ENCODE peak calls at places on chromosomes 4 and X, in ten cellular contexts. D is LHCN-M2; Q is smooth muscle cell of the brain vasculature; T is activated gamma-delta T cell treated with anti-CD3 and anti-CD28 coated beads, Interleukin-2, amount 50 U/mL, for 16 hours; U is AG08396; W is GF-D8; M is ureter; L is T-helper 2 cell; A is activated CD4-positive, alpha-beta T cell treated with anti-CD3 and anti-CD28 coated beads, Interleukin-2, amount 10 ng/mL, durations not matched to agents 7 days and 5 days; B is mesendoderm. H is an unnamed sample.

GRCh38 chrX:40849906-40850672 is 114.7 kb upstream of the MED14 start:
- DNase-seq in D (peak), Q (no peak), T (no peak), U (no peak), W (no peak), M (no peak), L (no peak), A (no peak), B (no peak), H (no peak)

GRCh38 chr4:153371835-153372234 is 27.3 kb downstream of the MND1 start:
- DNase-seq in D (no peak), Q (no peak), T (no peak), U (no peak), W (no peak), M (no peak), L (no peak), A (no peak), B (no peak), H (no peak)

GRCh38 chr4:74772783-74773182 is 21.5 kb downstream of the BTC start:
- DNase-seq in D (no peak), Q (no peak), T (no peak), U (no peak), W (no peak), M (no peak), L (no peak), A (no peak), B (no peak), H (no peak)

GRCh38 chr4:86921608-86922252 is 13.1 kb upstream of the AFF1 start:
- DNase-seq in D (peak), Q (no peak), T (no peak), U (no peak), W (peak), M (no peak), L (no peak), A (no peak), B (no peak), H (no peak)

GRCh38 chrX:1676866-1677265 is 62.0 kb downstream of the ASMT start:
- DNase-seq in D (no peak), Q (no peak), T (no peak), U (no peak), W (no peak), M (no peak), L (no peak), A (no peak), B (no peak), H (no peak)

GRCh38 chr4:75834095-75834771 is 68.0 kb downstream of the PPEF2 start:
- DNase-seq in D (peak), Q (no peak), T (no peak), U (no peak), W (no peak), M (no peak), L (no peak), A (no peak), B (no peak), H (no peak)

GRCh38 chrX:662126-662525 is 31.5 kb downstream of the SHOX start:
- DNase-seq in D (no peak), Q (no peak), T (no peak), U (no peak), W (no peak), M (no peak), L (no peak), A (no peak), B (no peak), H (no peak)

GRCh38 chrX:49185062-49185394 is 1.1 kb downstream of the PRICKLE3 start:
- DNase-seq in D (no peak), Q (no peak), T (no peak), U (no peak), W (no peak), M (no peak), L (no peak), A (no peak), B (no peak), H (no peak)

GRCh38 chr4:139958738-139959096 is 195.3 kb downstream of the MAML3 start:
- DNase-seq in D (no peak), Q (no peak), T (no peak), U (no peak), W (no peak), M (no peak), L (no peak), A (no peak), B (no peak), H (no peak)

GRCh38 chr4:38663801-38664703 is at the start of gene KLF3:
- DNase-seq in D (peak), Q (no peak), T (peak), U (peak), W (peak), M (peak), L (peak), A (peak), B (peak), H (peak)

GRCh38 chrX:40759374-40759773 is 24.0 kb upstream of the MED14 start:
- DNase-seq in D (no peak), Q (no peak), T (no peak), U (no peak), W (no peak), M (no peak), L (no peak), A (no peak), B (no peak), H (no peak)

GRCh38 chr4:109760682-109761081 is 30.8 kb upstream of the PLA2G12A start:
- DNase-seq in D (no peak), Q (no peak), T (no peak), U (no peak), W (no peak), M (no peak), L (no peak), A (no peak), B (no peak), H (no peak)

GRCh38 chr4:5799406-5799805 is 88.4 kb downstream of the EVC start:
- DNase-seq in D (no peak), Q (no peak), T (no peak), U (no peak), W (no peak), M (no peak), L (no peak), A (no peak), B (no peak), H (no peak)

GRCh38 chrX:106177982-106178321 is 9.8 kb downstream of the PWWP3B start:
- DNase-seq in D (peak), Q (no peak), T (no peak), U (no peak), W (no peak), M (no peak), L (no peak), A (no peak), B (no peak), H (no peak)

GRCh38 chrX:20740443-20740842 is 473.7 kb upstream of the RPS6KA3 start:
- DNase-seq in D (no peak), Q (no peak), T (no peak), U (no peak), W (no peak), M (no peak), L (no peak), A (no peak), B (peak), H (no peak)

GRCh38 chr4:173182403-173182802 is 13.8 kb downstream of the GALNT7 start:
- DNase-seq in D (peak), Q (peak), T (no peak), U (peak), W (no peak), M (no peak), L (no peak), A (no peak), B (no peak), H (no peak)

GRCh38 chr4:183356173-183356825 is 34.1 kb upstream of the CLDN24 start:
- DNase-seq in D (no peak), Q (no peak), T (no peak), U (no peak), W (no peak), M (no peak), L (no peak), A (no peak), B (no peak), H (no peak)